ENCODE peak calls at places on chromosome 12, in four cellular contexts. A is body of pancreas, S is IMR-90, Y is testis. M is an unnamed sample.

GRCh38 chr12:186006-186625 is 27.8 kb downstream of the SLC6A12 start:
- DNase-seq in S (no peak), Y (no peak), A (no peak), M (no peak)

GRCh38 chr12:104750061-104750460 is 208.0 kb downstream of the SLC41A2 start:
- DNase-seq in A (no peak), S (peak; percentile 75), Y (no peak), M (no peak)

GRCh38 chr12:21697829-21698630 is 40.4 kb upstream of the LDHB start:
- DNase-seq in A (no peak), S (peak; percentile 48), Y (no peak), M (no peak)

GRCh38 chr12:50061172-50061571 is 3.8 kb downstream of the ASIC1 start:
- DNase-seq in S (no peak), Y (no peak), A (no peak), M (no peak)

GRCh38 chr12:13164859-13165577 is 31.5 kb upstream of the EMP1 start:
- DNase-seq in Y (no peak), A (no peak), S (no peak), M (no peak)

GRCh38 chr12:88836156-88836555 is 255.9 kb upstream of the KITLG start:
- DNase-seq in S (no peak), Y (no peak), A (no peak), M (no peak)

GRCh38 chr12:120529641-120530314 is 820 bp upstream of the COQ5 start:
- DNase-seq in A (peak; percentile 55), S (peak; percentile 33), Y (peak; percentile 42), M (peak; percentile 36)

GRCh38 chr12:95318071-95318545 is 100.5 kb downstream of the VEZT start:
- DNase-seq in S (peak; percentile 88), A (no peak), Y (no peak), M (no peak)

GRCh38 chr12:51192284-51192671 is 19.3 kb upstream of the TFCP2 start:
- DNase-seq in Y (no peak), S (no peak), A (no peak), M (no peak)

GRCh38 chr12:55001198-55001827 is 16.8 kb upstream of the TESPA1 start:
- DNase-seq in A (no peak), S (no peak), Y (no peak), M (no peak)

GRCh38 chr12:131134523-131135310 is 181.0 kb downstream of the ADGRD1 start:
- DNase-seq in A (no peak), Y (peak; percentile 12), S (no peak), M (no peak)

GRCh38 chr12:25401547-25402345 is 151.0 kb upstream of the KRAS start:
- DNase-seq in S (no peak), A (no peak), Y (no peak), M (no peak)

DNA sequence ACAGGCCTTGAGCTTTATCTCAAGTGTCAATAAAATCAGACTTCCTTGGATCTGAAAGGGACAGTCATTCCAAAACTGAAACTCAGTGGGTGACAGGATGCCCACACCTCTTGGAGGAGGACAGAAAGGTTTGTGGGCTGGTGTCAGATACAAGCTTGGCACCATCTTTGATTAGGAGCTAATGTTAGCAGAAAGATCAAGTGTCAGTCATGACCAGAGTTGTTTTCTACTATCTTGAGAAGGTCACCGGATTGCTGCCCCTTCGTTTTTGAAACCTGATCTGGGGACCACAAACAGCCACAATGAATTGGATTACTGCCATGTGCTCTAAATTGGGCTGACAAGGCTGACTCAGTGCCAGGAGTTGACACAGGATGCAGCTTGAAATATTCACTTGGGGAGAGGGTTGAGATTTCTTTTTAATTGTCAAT is 88.3 kb downstream of the OTOGL start:
- DNase-seq in A (peak; percentile 10), S (peak; percentile 41), Y (no peak), M (no peak)
- H3K27ac ChIP-seq in A (no peak overlapping the region), S (peak overlapping the region; percentile 33), Y (peak overlapping the region; percentile 78), M (peak overlapping the region; percentile 84)

DNA sequence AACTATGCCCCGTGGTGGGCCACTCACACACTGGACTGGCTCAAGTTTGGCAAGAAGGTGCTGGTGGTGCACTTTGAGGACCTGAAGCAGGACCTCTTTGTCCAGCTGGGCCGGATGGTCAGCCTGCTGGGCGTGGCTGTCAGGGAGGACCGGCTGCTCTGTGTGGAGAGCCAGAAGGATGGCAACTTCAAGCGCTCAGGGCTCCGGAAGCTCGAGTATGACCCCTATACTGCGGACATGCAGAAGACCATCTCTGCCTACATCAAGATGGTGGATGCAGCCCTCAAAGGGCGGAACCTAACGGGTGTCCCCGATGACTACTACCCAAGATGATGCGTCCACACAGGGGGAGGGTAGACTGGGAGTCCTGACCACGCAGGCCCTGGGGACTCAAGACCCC is 91.1 kb downstream of the CMKLR1 start:
- DNase-seq in A (no peak), S (no peak), Y (no peak), M (no peak)
- TF ChIP-seq POLR2A in A (no peak), S (no peak), Y (no peak), M (no peak)

GRCh38 chr12:92464911-92465310 is 237.9 kb upstream of the PLEKHG7 start:
- DNase-seq in S (no peak), Y (no peak), A (no peak), M (no peak)
- H3K27ac ChIP-seq in S (no peak overlapping the region), Y (peak overlapping the region; percentile 2), A (no peak overlapping the region), M (no peak overlapping the region)

GRCh38 chr12:42002563-42002962 is 142.1 kb downstream of the GXYLT1 start:
- DNase-seq in A (no peak), S (no peak), Y (no peak), M (no peak)
- TF ChIP-seq POLR2A in A (no peak), S (no peak), Y (no peak), M (no peak)

GRCh38 chr12:123715151-123715676 is 3.1 kb downstream of the ATP6V0A2 start:
- DNase-seq in Y (no peak), S (peak; percentile 5), A (no peak), M (no peak)

GRCh38 chr12:123712780-123713319 is 697 bp downstream of the ATP6V0A2 start:
- DNase-seq in S (no peak), A (no peak), Y (no peak), M (no peak)

GRCh38 chr12:123714302-123714627 is 2.1 kb downstream of the ATP6V0A2 start:
- DNase-seq in A (no peak), Y (no peak), S (no peak), M (no peak)

DNA sequence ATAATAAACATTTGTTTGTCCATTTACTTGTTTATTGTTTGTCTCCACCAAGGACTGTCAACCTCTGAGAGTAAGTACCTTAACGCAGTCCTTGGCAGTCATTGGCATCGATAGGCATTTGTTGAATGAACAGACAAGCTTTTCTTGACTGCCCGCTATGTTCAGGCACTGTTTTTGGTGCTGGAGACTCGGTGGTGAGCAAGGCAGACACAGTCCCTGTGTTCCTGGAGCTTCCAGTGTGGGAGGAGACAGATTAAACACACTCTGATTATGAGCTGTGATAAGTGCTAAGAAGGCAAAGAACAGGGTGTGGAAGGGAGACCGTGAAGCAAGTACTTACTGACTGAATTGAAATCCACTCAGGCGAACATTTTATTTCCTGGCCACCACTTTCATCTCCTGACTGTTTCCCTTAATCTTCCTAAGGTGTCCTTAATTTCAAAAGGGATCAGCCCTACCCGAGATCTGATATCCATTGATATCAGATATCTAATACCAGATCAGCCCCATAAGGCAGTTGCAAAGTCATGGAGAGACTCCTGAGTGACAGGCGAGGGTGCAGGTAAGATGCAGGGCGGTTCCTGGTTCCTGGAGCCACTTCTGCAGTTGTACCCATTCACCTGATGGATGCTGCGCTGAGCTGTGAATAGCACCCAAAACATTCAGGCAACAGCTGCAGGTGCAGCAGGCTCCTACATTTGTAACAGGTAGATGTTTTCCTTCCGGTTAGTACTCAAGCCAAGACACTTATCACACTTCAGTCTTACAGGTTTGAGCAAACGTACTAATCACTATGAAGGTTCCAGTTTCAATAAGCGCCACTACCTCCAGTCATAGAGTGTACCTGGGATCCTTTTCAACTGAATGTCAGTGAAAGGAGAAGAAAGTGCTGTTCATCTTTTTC is 1.5 kb downstream of the ATP6V0A2 start:
- DNase-seq in A (peak; percentile 23), Y (no peak), S (peak; percentile 10), M (peak; percentile 37)
- H3K27ac ChIP-seq in A (peak overlapping the region; percentile 45), Y (no peak overlapping the region), S (no peak overlapping the region), M (peak overlapping the region; percentile 83)

DNA sequence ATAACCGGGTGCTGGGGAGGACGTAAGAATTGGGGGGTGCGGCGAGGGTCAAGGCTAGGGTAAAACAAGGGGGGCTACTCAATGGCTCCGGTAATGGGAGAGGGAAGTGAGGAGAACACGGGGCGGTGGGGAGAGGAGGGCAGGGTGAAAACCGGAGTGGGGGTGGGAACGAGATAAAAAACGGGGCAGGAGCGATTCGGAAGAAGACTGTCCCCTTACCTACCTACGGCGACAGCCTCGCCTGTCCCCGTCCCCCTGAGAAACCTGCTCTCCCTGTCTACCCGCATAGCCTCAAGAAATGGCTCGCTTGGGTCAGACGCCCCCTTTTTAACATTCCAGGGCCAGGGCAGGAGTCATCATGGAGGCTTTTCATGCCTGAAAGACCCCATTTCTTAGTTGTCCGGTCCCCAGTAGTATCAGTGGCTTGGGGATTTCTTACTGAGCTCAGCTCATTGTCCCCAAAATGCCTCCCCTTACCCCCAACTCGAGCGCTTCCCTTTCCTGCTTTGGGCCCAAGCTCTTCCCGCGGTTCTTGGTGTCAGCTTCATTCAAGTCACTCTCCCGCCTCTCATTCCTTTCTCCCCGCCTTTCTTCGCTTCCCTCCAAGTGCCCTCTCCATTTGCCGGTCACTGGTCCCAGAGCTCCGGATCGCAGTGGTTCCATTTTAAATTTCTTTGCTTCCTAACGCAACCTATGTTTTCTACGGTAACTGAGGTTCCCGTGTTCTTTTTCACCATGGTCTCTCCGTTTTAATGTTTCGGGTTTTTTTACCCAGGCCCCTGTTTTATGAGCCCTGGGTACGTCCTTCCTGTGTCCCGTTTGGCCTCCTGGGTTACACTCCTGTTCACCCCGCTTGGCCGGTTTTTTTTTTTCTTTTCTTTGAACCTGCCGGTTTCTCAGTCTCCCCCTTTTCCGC is 1.2 kb upstream of the WSB2 start:
- DNase-seq in A (peak; percentile 46), Y (peak; percentile 58), S (peak; percentile 58), M (peak; percentile 45)
- TF ChIP-seq POLR2A in A (no peak), Y (no peak), S (peak; percentile 38), M (no peak)